ENCODE peak calls at places on chromosomes 4 and X, in seven cellular contexts. K is body of pancreas, Y is esophagus squamous epithelium, J is HCT116, A is heart left ventricle, X is spleen, U is right lobe of liver. C is an unnamed sample.

GRCh38 chr4:7347981-7348380 is 86.7 kb downstream of the PSAPL1 start:
- DNase-seq in K (no peak), J (no peak), X (no peak), U (no peak), A (no peak), Y (no peak), C (no peak)

GRCh38 chr4:106186201-106186600 is 129.8 kb downstream of the TBCK start:
- DNase-seq in Y (no peak), A (no peak), J (no peak), U (no peak), X (no peak), K (no peak), C (no peak)

GRCh38 chrX:97984641-97985040 is 1100.9 kb downstream of the RPA4 start:
- DNase-seq in X (no peak), A (no peak), Y (no peak), J (no peak), K (no peak), U (no peak), C (no peak)

GRCh38 chr4:111475001-111475400 is 670.3 kb upstream of the FAM241A start:
- DNase-seq in K (no peak), U (no peak), Y (no peak), J (peak; percentile 38), X (no peak), A (peak; percentile 12), C (no peak)

GRCh38 chr4:1196421-1197183 is 24.2 kb upstream of the SPON2 start:
- DNase-seq in U (no peak), X (no peak), A (no peak), Y (no peak), K (peak; percentile 0), J (no peak), C (peak; percentile 82)

GRCh38 chr4:27836505-27836904 is 975.9 kb downstream of the STIM2 start:
- DNase-seq in U (no peak), K (no peak), J (no peak), A (no peak), Y (no peak), X (no peak), C (no peak)

GRCh38 chrX:110665636-110666035 is 130.0 kb downstream of the CHRDL1 start:
- DNase-seq in Y (no peak), U (peak; percentile 61), K (peak; percentile 27), A (peak; percentile 5), J (no peak), X (no peak), C (no peak)

GRCh38 chr4:152536545-152537182 is 772 bp upstream of the FBXW7 start:
- DNase-seq in Y (no peak), K (no peak), U (no peak), X (peak; percentile 86), A (peak; percentile 28), J (peak; percentile 7), C (no peak)

GRCh38 chrX:24025741-24026402 is 1.1 kb downstream of the KLHL15 start:
- DNase-seq in A (no peak), K (peak; percentile 69), Y (no peak), X (no peak), U (no peak), J (peak; percentile 24), C (no peak)

GRCh38 chr4:151692821-151693504 is 67.8 kb downstream of the GATB start:
- DNase-seq in X (no peak), J (no peak), K (no peak), U (no peak), A (no peak), Y (no peak), C (no peak)

GRCh38 chr4:44927361-44928061 is 201.2 kb upstream of the GNPDA2 start:
- DNase-seq in U (no peak), X (no peak), A (no peak), J (peak; percentile 2), K (no peak), Y (no peak), C (no peak)

GRCh38 chr4:133802741-133803140 is 398.8 kb downstream of the PABPC4L start:
- DNase-seq in K (no peak), Y (no peak), X (no peak), A (no peak), U (no peak), J (no peak), C (no peak)

GRCh38 chrX:18702362-18703195 is 4.9 kb upstream of the PPEF1 start:
- DNase-seq in A (no peak), J (no peak), X (no peak), U (no peak), Y (no peak), K (no peak), C (no peak)

GRCh38 chr4:136505020-136505419 is 1027.3 kb downstream of the PCDH18 start:
- DNase-seq in K (no peak), X (no peak), U (no peak), J (no peak), A (no peak), Y (no peak), C (no peak)

GRCh38 chr4:123449780-123450179 is 53.2 kb downstream of the SPRY1 start:
- DNase-seq in K (no peak), Y (no peak), U (no peak), A (no peak), J (no peak), X (no peak), C (no peak)

GRCh38 chr4:4585012-4585670 is 43.3 kb upstream of the STX18 start:
- DNase-seq in A (no peak), X (no peak), J (no peak), U (no peak), Y (no peak), K (no peak), C (no peak)

GRCh38 chr4:22515145-22515887 is 550 bp downstream of the ADGRA3 start:
- DNase-seq in X (peak; percentile 81), J (no peak), K (peak; percentile 83), A (peak; percentile 60), Y (no peak), U (peak; percentile 85), C (peak; percentile 90)
- TF ChIP-seq CTCF in X (no peak), J (no peak), K (no peak), A (no peak), Y (peak; percentile 5), U (no peak), C (no peak)

GRCh38 chr4:22500831-22501714 is 14.8 kb downstream of the ADGRA3 start:
- DNase-seq in U (no peak), K (peak; percentile 57), A (no peak), Y (no peak), J (peak; percentile 66), X (no peak), C (no peak)
- H3K4me3 ChIP-seq in U (no peak overlapping the region), K (no peak overlapping the region), A (no peak overlapping the region), Y (no peak overlapping the region), J (peak overlapping the region; percentile 3), X (no peak overlapping the region), C (no peak overlapping the region)

DNA sequence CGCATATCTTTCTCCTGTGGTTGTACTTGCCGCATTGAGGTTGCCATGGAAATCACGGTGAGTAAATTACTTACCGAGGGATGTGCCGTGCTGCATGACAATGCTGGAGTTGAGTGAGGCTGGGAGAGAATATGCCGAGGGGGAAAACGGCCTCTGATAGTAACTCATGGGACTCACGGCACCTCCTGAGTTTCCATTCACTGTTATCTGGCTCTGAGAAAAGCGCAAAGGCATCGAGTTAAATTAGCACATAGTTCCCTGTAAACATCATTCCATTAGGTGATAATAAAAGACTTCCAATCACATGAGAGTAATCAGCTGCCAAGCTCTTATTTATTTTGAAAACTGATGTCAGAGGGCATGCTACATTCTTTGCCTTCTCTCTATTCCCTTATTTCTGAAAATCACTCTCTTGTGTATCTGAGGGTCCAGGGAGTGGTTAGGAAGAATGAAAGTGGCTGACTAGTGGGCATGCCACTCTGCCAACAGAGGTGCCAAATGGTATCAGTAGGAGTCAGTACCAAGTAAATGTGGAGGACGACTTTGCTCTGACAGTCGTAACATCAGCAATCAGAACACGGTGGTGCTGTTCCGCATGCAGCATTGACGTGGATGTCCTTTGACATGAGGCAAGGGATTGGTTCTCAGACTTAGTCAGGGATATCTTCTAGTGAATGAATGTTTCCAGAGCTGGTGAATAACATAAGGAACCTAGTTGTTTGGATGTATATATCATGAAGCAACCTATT is 126.9 kb upstream of the PDLIM3 start:
- DNase-seq in A (no peak), J (no peak), K (no peak), U (no peak), X (no peak), Y (no peak), C (no peak)
- TF ChIP-seq POLR2A in A (no peak), J (no peak), K (no peak), U (no peak), X (no peak), Y (no peak), C (no peak)

GRCh38 chr4:74133786-74134499 is 24.0 kb upstream of the MTHFD2L start:
- DNase-seq in X (peak; percentile 81), K (peak; percentile 87), A (peak; percentile 73), Y (peak; percentile 2), J (peak; percentile 86), U (peak; percentile 67), C (peak; percentile 78)

GRCh38 chr4:74134500-74134852 is 23.4 kb upstream of the MTHFD2L start:
- DNase-seq in J (no peak), A (no peak), U (no peak), X (no peak), Y (no peak), K (no peak), C (no peak)
- TF ChIP-seq CTCF in J (no peak), A (no peak), U (no peak), X (no peak), Y (no peak), K (no peak), C (no peak)

DNA sequence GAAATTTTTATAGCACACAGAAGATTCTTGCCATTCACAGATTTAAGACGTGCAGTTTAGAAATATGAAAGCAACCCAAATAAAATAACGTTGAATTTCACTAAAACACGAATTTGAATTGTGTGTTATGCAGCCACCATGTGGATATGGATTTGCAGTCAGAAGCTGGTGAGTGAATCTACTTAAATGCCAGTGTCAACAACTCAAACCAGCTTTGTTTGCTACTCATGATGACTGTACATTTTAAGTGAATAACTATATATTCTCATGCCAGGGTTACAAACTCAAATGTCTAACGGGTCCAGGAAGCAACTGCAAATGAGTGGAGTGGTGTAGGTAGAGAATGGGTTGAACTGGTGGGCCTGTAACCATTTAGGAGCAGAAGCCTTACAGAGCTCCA is 173.0 kb upstream of the HAND2 start:
- DNase-seq in U (no peak), X (no peak), K (no peak), Y (no peak), A (no peak), J (no peak), C (no peak)
- H3K4me3 ChIP-seq in U (no peak overlapping the region), X (no peak overlapping the region), K (no peak overlapping the region), Y (no peak overlapping the region), A (no peak overlapping the region), J (no peak overlapping the region), C (no peak overlapping the region)

DNA sequence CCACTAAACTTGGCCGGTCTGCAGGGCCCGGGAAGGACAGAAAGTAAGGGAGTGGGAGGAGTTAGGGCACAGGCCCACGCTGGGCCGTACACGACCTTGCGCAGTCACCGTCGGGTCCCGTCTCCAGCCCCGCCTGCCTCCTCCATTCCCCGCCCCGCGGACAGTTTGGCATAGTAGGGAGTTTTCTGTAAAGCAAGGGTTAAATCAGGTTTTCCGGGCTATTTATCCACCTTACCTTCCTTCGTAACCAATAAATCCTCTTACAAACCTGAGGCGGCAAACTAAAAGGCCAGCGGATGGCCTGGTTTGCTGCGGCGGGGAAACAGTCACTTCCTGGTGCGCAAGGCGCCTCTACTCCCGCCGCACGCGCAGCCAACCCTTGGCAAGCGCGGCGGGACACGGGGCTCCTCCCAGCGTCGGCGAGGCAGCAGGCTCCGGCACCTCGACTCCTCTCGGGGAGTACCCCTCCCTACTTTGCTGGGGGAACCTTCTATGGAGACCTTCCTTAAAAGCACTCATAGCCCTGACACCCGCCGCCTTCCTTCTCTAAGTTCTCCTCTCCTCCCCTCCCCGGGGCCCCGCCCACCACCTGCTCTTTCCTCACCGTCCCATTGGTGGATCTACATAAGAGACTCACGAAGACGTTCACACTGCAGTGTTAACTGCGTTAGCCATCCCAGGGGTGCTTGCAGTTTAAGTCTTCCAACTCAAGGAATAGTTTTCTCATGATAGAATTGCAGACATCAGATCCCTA is at the start of gene TRMT2B:
- DNase-seq in J (peak; percentile 52), A (peak; percentile 69), K (peak; percentile 77), Y (peak; percentile 34), U (peak; percentile 82), X (peak; percentile 94), C (peak; percentile 96)
- TF ChIP-seq POLR2A in J (peak; percentile 22), A (no peak), K (peak; percentile 52), Y (no peak), U (peak; percentile 31), X (no peak), C (no peak)

C was measured in lower leg skin.